ENCODE peak calls at places on chromosomes 7 and 10, in four cellular contexts. R, V, X and I are unnamed samples.

GRCh38 chr7:106029448-106029847 is 66.4 kb downstream of the CDHR3 start:
- DNase-seq in V (no peak), X (no peak), R (no peak), I (no peak)

GRCh38 chr7:128405345-128406146 is 4.2 kb downstream of the IMPDH1 start:
- DNase-seq in R (no peak), V (peak), X (peak), I (peak)

GRCh38 chr10:52308251-52309031 is 5.6 kb upstream of the DKK1 start:
- DNase-seq in R (peak), X (peak), V (peak), I (no peak)

GRCh38 chr10:789831-790701 is 100.6 kb upstream of the DIP2C start:
- DNase-seq in V (no peak), R (peak), X (no peak), I (no peak)

GRCh38 chr7:84328571-84328970 is 134.0 kb upstream of the SEMA3A start:
- DNase-seq in V (peak), X (no peak), R (no peak), I (no peak)

GRCh38 chr7:1055084-1055450 is 10.7 kb downstream of the GPR146 start:
- DNase-seq in V (no peak), R (peak), X (peak), I (peak)

GRCh38 chr10:116274141-116274861 is 1.3 kb upstream of the GFRA1 start:
- DNase-seq in V (no peak), X (no peak), R (no peak), I (no peak)

GRCh38 chr7:5492249-5493020 is 68.8 kb upstream of the TNRC18 start:
- DNase-seq in V (no peak), R (no peak), X (no peak), I (no peak)

GRCh38 chr10:110860576-110861241 is 11.0 kb upstream of the PDCD4 start:
- DNase-seq in V (no peak), R (no peak), X (no peak), I (peak)

GRCh38 chr7:142030846-142031245 is 35.2 kb downstream of the MGAM start:
- DNase-seq in X (no peak), V (no peak), R (no peak), I (no peak)

GRCh38 chr10:31320598-31321211 is 1.7 kb downstream of the ZEB1 start:
- DNase-seq in X (peak), R (peak), V (peak), I (peak)

GRCh38 chr10:99339077-99339476 is 9.9 kb downstream of the CNNM1 start:
- DNase-seq in V (peak), R (no peak), X (no peak), I (no peak)

GRCh38 chr7:20183086-20183485 is 34.1 kb downstream of the MACC1 start:
- DNase-seq in V (no peak), R (no peak), X (no peak), I (no peak)

DNA sequence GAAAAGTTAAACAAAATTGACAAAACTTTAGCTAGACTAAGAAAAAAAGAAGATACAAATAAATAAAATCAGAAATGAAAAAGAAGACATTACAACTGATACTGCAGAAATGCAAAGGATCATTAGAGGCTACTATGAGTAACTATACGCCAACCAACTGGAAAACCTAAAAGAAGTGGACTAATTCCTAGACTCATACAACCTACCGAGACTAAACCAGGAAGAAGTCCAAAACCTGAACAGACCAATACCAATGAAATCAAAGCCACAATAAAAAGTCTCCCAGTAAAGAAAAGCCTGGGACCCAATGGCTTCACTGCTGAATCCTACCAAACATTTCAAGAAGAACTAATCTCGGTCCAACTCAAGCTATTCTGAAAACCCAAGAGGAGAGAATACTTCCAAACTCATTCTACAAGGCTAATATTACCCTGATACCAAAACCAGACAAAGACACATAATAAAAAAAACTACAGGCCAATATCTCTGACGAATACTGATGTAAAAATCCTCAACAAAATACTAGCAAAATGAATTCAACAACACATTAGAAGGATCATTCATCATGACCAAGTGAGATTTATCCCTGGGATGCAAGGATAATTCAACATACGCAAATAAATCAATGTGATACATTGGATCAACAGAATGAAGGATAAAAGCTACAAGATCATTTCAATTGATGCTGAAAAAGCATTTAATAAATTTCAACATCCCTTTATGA is 20.3 kb downstream of the ELAPOR2 start:
- DNase-seq in X (no peak), R (no peak), V (peak), I (no peak)
- H3K27ac ChIP-seq in X (no peak), R (no peak), V (peak), I (no peak)

DNA sequence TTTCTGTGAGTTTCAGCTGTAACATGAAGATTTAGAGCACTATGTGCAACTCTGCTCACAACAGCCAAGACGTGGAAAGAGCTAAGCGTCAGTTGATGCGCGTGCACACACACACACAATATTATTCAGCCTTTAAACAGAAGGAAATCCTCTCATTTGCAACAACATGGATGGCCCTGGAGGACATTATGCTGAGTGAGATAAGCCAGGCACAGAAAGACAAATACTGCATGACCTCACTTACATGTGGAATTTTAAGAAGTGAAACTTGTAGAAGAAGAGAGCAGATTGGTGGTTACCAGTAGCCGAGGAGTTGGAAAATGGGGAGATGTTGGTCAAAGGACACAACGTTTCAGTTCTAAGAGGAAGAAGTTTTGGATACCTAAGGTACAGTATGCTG is 82.9 kb upstream of the FRMD4A start:
- DNase-seq in R (no peak), V (no peak), X (no peak), I (no peak)
- H3K27ac ChIP-seq in R (no peak), V (no peak), X (no peak), I (no peak)

DNA sequence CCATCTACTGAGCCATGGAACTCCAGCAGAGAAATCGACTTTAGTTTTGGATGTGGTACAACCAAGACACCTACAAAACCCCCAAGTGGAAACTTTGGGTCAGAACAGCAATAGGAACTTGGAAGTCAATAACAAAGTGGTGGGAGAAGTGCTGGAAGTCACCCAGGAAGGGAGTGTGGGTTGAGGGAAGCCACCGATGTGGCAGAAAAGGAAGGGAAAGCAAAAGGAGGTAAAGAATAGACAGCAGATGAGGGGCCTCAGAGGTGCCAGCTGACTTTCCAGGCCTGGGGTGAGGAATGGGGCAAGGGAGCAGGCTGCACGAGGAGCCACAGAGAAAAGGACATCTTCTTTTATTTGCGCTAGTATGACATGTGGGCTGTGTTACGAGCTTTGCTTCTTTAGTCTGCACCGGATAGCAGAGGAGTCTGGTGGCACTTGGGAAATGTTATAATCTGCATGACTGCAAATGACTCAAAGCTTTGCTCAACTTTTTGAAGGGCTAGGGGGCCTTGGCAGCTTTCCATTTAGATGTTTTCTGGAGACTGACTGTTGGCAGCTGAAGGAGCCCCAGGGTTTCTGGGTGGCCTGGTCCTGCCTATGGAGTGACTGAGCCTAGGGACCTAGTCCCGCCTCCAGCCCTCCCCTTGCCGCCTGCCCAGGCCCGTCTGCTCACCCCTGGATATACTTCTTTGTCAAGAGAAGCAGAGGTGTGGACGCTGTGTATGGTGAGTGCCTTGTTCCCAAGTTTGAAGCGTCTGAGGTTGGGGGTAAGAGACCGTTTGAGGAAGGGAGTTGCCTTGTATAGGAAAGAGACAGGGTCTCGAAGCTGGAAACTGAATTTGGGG is 5.0 kb downstream of the PRXL2A start:
- DNase-seq in X (peak), V (no peak), R (no peak), I (no peak)
- H3K27ac ChIP-seq in X (peak), V (no peak), R (peak), I (no peak)

GRCh38 chr7:151007469-151007898 is 16.7 kb downstream of the NOS3 start:
- DNase-seq in X (no peak), R (no peak), V (no peak), I (no peak)

GRCh38 chr7:151008143-151008510 is 16.2 kb downstream of the ATG9B start:
- DNase-seq in X (no peak), V (no peak), R (no peak), I (no peak)

GRCh38 chr7:151006590-151007300 is 15.9 kb downstream of the NOS3 start:
- DNase-seq in V (no peak), R (no peak), X (no peak), I (no peak)

GRCh38 chr7:151003572-151003971 is 12.8 kb downstream of the NOS3 start:
- DNase-seq in X (no peak), V (peak), R (no peak), I (no peak)

DNA sequence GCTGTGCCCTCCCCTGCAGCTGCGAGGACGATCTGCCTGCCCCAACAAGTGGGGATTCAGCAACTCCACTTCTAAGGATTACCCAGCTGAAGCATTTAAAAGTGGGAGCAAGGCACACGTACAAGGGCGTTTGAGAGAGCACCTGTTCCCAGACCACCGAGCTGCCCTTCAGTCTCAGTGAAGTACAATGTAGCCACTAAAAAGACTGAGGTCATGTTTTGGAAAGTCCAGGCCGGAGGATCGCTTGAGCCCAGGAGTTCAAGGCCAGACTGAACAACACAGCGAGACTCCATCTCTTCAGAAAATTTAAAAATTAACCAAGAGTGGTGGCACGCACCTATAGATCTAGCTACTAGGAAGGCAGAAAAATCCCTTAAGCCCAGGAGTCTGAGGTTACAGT is 14.7 kb downstream of the NOS3 start:
- DNase-seq in X (no peak), R (no peak), V (no peak), I (no peak)
- H3K27ac ChIP-seq in X (no peak), R (no peak), V (no peak), I (no peak)